ENCODE peak calls at places on chromosomes 11 and 22, in five cellular contexts. One of them, this sample, is unnamed. For H3K9me3, the result is how much of the 10 kb centered on the place peaks cover.

GRCh38 chr11:93541884-93542752 is 1.1 kb downstream of the SMCO4 start:
- DNase-seq in upper lobe of right lung: peak
- DNase-seq in heart right ventricle: peak
- DNase-seq in AG04450: no peak
- DNase-seq in tibial artery: peak
- DNase-seq in this sample: peak

GRCh38 chr22:43449205-43449830 is 37.5 kb downstream of the MPPED1 start:
- DNase-seq in upper lobe of right lung: peak
- DNase-seq in AG04450: no peak
- DNase-seq in tibial artery: no peak
- DNase-seq in heart right ventricle: no peak
- DNase-seq in this sample: no peak

GRCh38 chr11:113022267-113022666 is 61.0 kb downstream of the NCAM1 start:
- DNase-seq in heart right ventricle: no peak
- DNase-seq in AG04450: no peak
- DNase-seq in tibial artery: no peak
- DNase-seq in upper lobe of right lung: no peak
- DNase-seq in this sample: no peak

GRCh38 chr11:134340354-134340964 is 8.7 kb downstream of the GLB1L2 start:
- DNase-seq in tibial artery: no peak
- DNase-seq in heart right ventricle: no peak
- DNase-seq in upper lobe of right lung: no peak
- DNase-seq in AG04450: no peak
- DNase-seq in this sample: no peak

GRCh38 chr11:56841210-56841810 is 92.8 kb upstream of the OR9G4 start:
- DNase-seq in AG04450: peak
- DNase-seq in tibial artery: no peak
- DNase-seq in upper lobe of right lung: no peak
- DNase-seq in heart right ventricle: no peak
- DNase-seq in this sample: no peak

GRCh38 chr11:34346551-34346950 is 11.3 kb downstream of the ABTB2 start:
- DNase-seq in AG04450: no peak
- DNase-seq in heart right ventricle: no peak
- DNase-seq in tibial artery: peak
- DNase-seq in upper lobe of right lung: no peak
- DNase-seq in this sample: peak

GRCh38 chr11:109519253-109519652 is 97.3 kb downstream of the C11orf87 start:
- DNase-seq in tibial artery: no peak
- DNase-seq in upper lobe of right lung: no peak
- DNase-seq in AG04450: no peak
- DNase-seq in heart right ventricle: no peak
- DNase-seq in this sample: no peak

GRCh38 chr22:42353883-42354727 is 78.1 kb downstream of the NFAM1 start:
- DNase-seq in heart right ventricle: no peak
- DNase-seq in upper lobe of right lung: no peak
- DNase-seq in AG04450: no peak
- DNase-seq in tibial artery: no peak
- DNase-seq in this sample: no peak

GRCh38 chr11:28585007-28585406 is 476.8 kb downstream of the METTL15 start:
- DNase-seq in AG04450: no peak
- DNase-seq in upper lobe of right lung: no peak
- DNase-seq in tibial artery: no peak
- DNase-seq in heart right ventricle: no peak
- DNase-seq in this sample: no peak

GRCh38 chr22:19799322-19800190 is 39.0 kb downstream of the TBX1 start:
- DNase-seq in upper lobe of right lung: no peak
- DNase-seq in tibial artery: peak
- DNase-seq in AG04450: peak
- DNase-seq in heart right ventricle: peak
- DNase-seq in this sample: peak

GRCh38 chr22:27836181-27836580 is 34.6 kb upstream of the MN1 start:
- DNase-seq in upper lobe of right lung: no peak
- DNase-seq in tibial artery: peak
- DNase-seq in heart right ventricle: no peak
- DNase-seq in AG04450: no peak
- DNase-seq in this sample: no peak

GRCh38 chr11:118358071-118358470 is 1.3 kb upstream of the UBE4A start:
- DNase-seq in upper lobe of right lung: no peak
- DNase-seq in heart right ventricle: no peak
- DNase-seq in tibial artery: no peak
- DNase-seq in AG04450: no peak
- DNase-seq in this sample: no peak

GRCh38 chr11:96054870-96055705 is 131.2 kb upstream of the MTMR2 start:
- DNase-seq in upper lobe of right lung: no peak
- DNase-seq in tibial artery: no peak
- DNase-seq in AG04450: no peak
- DNase-seq in heart right ventricle: no peak
- DNase-seq in this sample: no peak

GRCh38 chr11:86917577-86917976 is 37.6 kb downstream of the FZD4 start:
- DNase-seq in upper lobe of right lung: no peak
- DNase-seq in tibial artery: no peak
- DNase-seq in heart right ventricle: no peak
- DNase-seq in AG04450: no peak
- DNase-seq in this sample: no peak

GRCh38 chr22:37186228-37186996 is 1.6 kb downstream of the C1QTNF6 start:
- DNase-seq in upper lobe of right lung: peak
- DNase-seq in AG04450: peak
- DNase-seq in heart right ventricle: no peak
- DNase-seq in tibial artery: no peak
- DNase-seq in this sample: peak

GRCh38 chr11:134343646-134344045 is 11.9 kb downstream of the GLB1L2 start:
- DNase-seq in tibial artery: no peak
- DNase-seq in heart right ventricle: no peak
- DNase-seq in AG04450: no peak
- DNase-seq in upper lobe of right lung: no peak
- DNase-seq in this sample: no peak

GRCh38 chr11:95138448-95138847 is 48.8 kb downstream of the ENDOD1 start:
- DNase-seq in heart right ventricle: no peak
- DNase-seq in upper lobe of right lung: no peak
- DNase-seq in AG04450: no peak
- DNase-seq in tibial artery: no peak
- DNase-seq in this sample: no peak

GRCh38 chr22:42389137-42389536 is 43.1 kb downstream of the NFAM1 start:
- DNase-seq in AG04450: no peak
- DNase-seq in heart right ventricle: no peak
- DNase-seq in upper lobe of right lung: no peak
- DNase-seq in tibial artery: no peak
- DNase-seq in this sample: no peak

GRCh38 chr11:12070446-12071267 is 39.7 kb upstream of the MICAL2 start:
- DNase-seq in upper lobe of right lung: no peak
- DNase-seq in AG04450: no peak
- DNase-seq in tibial artery: no peak
- DNase-seq in heart right ventricle: no peak
- DNase-seq in this sample: no peak

GRCh38 chr11:130631119-130631518 is 182.7 kb downstream of the ADAMTS15 start:
- DNase-seq in heart right ventricle: no peak
- DNase-seq in AG04450: no peak
- DNase-seq in tibial artery: no peak
- DNase-seq in upper lobe of right lung: no peak
- DNase-seq in this sample: no peak

GRCh38 chr11:84471501-84471900 is 1155.6 kb downstream of the DLG2 start:
- DNase-seq in AG04450: no peak
- DNase-seq in upper lobe of right lung: no peak
- DNase-seq in heart right ventricle: no peak
- DNase-seq in tibial artery: no peak
- DNase-seq in this sample: no peak

GRCh38 chr11:8038393-8038792 is 42.6 kb upstream of the TUB start:
- DNase-seq in heart right ventricle: no peak
- DNase-seq in upper lobe of right lung: no peak
- DNase-seq in AG04450: no peak
- DNase-seq in tibial artery: no peak
- DNase-seq in this sample: no peak

GRCh38 chr11:6927030-6927617 is 898 bp downstream of the ZNF215 start:
- DNase-seq in heart right ventricle: no peak
- DNase-seq in tibial artery: no peak
- DNase-seq in AG04450: no peak
- DNase-seq in upper lobe of right lung: no peak
- DNase-seq in this sample: no peak

GRCh38 chr22:29914991-29915390 is 32.0 kb downstream of the MTMR3 start:
- DNase-seq in AG04450: no peak
- DNase-seq in tibial artery: no peak
- DNase-seq in upper lobe of right lung: no peak
- DNase-seq in heart right ventricle: no peak
- DNase-seq in this sample: no peak

GRCh38 chr22:28994522-28994921 is 67.1 kb downstream of the C22orf31 start:
- DNase-seq in upper lobe of right lung: no peak
- DNase-seq in AG04450: no peak
- DNase-seq in heart right ventricle: no peak
- DNase-seq in tibial artery: no peak
- DNase-seq in this sample: no peak

GRCh38 chr11:108121274-108122155 is at the start of gene ACAT1:
- DNase-seq in tibial artery: peak
- DNase-seq in AG04450: peak
- DNase-seq in upper lobe of right lung: peak
- DNase-seq in heart right ventricle: peak
- DNase-seq in this sample: peak
- TF ChIP-seq CTCF in tibial artery: peak
- TF ChIP-seq CTCF in AG04450: peak
- TF ChIP-seq CTCF in upper lobe of right lung: peak
- TF ChIP-seq CTCF in heart right ventricle: no peak
- TF ChIP-seq CTCF in this sample: peak

DNA sequence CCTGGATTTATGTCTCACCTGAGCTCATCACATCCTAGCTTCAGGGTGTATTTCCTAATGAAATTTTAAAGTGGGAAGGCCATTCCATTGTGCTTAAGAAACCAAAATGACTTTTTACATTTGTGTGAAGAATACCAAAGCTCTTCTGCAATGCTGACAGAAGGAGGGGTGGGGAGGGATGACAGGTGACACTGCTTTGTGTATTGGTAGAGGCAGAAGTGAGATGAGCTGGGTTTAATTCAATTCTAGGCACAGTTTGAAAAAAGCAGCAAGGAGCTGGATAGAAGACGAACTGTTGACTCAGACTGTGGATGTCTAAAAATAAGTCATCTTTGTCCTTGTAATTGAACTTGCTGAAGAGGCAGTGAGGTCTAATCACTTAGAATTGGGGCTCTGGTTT is 710.3 kb upstream of the KIRREL3 start:
- DNase-seq in heart right ventricle: no peak
- DNase-seq in upper lobe of right lung: no peak
- DNase-seq in tibial artery: no peak
- DNase-seq in AG04450: no peak
- DNase-seq in this sample: no peak
- H3K9me3 ChIP-seq in heart right ventricle: under half
- H3K9me3 ChIP-seq in upper lobe of right lung: under half
- H3K9me3 ChIP-seq in tibial artery: under half
- H3K9me3 ChIP-seq in AG04450: under half
- H3K9me3 ChIP-seq in this sample: under half

GRCh38 chr22:49490692-49491091 is 337.0 kb downstream of the BRD1 start:
- DNase-seq in heart right ventricle: no peak
- DNase-seq in upper lobe of right lung: no peak
- DNase-seq in AG04450: no peak
- DNase-seq in tibial artery: no peak
- DNase-seq in this sample: no peak
- H3K4me3 ChIP-seq in heart right ventricle: no peak
- H3K4me3 ChIP-seq in upper lobe of right lung: no peak
- H3K4me3 ChIP-seq in AG04450: no peak
- H3K4me3 ChIP-seq in tibial artery: no peak
- H3K4me3 ChIP-seq in this sample: no peak

GRCh38 chr11:27040302-27041115 is at the start of gene BBOX1:
- DNase-seq in upper lobe of right lung: no peak
- DNase-seq in heart right ventricle: no peak
- DNase-seq in tibial artery: no peak
- DNase-seq in AG04450: no peak
- DNase-seq in this sample: no peak

GRCh38 chr11:27041141-27041869 is 690 bp downstream of the BBOX1 start:
- DNase-seq in heart right ventricle: no peak
- DNase-seq in tibial artery: no peak
- DNase-seq in upper lobe of right lung: no peak
- DNase-seq in AG04450: no peak
- DNase-seq in this sample: no peak

GRCh38 chr11:27039873-27040272 is 742 bp upstream of the BBOX1 start:
- DNase-seq in upper lobe of right lung: no peak
- DNase-seq in AG04450: no peak
- DNase-seq in heart right ventricle: no peak
- DNase-seq in tibial artery: no peak
- DNase-seq in this sample: no peak
- TF ChIP-seq CTCF in upper lobe of right lung: no peak
- TF ChIP-seq CTCF in AG04450: peak
- TF ChIP-seq CTCF in heart right ventricle: no peak
- TF ChIP-seq CTCF in tibial artery: no peak
- TF ChIP-seq CTCF in this sample: no peak

DNA sequence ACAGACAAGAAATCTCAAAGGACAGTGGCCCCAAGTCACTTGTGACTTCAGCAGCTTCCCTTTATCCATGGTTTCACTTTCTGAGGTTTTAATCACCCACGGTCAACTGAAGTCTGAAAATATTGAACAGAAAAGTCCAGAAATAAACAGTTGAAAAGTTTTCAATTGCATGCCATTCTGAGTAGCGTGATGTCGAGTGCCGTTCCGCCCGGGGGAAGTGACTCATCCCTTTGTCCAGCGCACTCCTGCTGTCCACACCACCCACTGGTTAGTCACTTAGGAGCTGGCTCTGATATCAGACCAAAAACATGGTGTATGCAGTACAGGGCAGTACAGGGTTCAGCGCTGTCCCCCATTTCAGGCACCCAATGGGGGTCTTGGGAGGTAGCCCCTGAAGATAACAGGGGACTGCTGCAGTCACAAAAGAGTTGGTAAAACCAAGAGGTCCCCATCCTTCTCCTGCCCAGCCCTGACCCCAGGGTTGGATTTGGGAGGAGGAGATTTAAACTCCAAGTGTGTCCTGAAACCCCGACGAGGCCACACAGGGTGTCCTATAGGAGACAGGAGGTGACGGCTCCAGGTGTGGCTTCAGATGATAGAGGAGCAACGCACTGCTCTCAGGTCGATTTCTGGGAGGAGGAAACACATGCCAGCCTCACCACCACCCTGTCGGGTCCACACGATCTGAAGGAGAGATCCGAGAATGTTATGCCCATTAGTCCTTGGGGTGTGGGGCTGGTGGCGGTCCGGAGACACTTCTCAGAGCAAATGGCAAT is 390.1 kb downstream of the CTTN start:
- DNase-seq in heart right ventricle: no peak
- DNase-seq in upper lobe of right lung: peak
- DNase-seq in AG04450: peak
- DNase-seq in tibial artery: no peak
- DNase-seq in this sample: no peak
- H3K9me3 ChIP-seq in heart right ventricle: under half
- H3K9me3 ChIP-seq in upper lobe of right lung: under half
- H3K9me3 ChIP-seq in AG04450: half or more
- H3K9me3 ChIP-seq in tibial artery: under half
- H3K9me3 ChIP-seq in this sample: under half

DNA sequence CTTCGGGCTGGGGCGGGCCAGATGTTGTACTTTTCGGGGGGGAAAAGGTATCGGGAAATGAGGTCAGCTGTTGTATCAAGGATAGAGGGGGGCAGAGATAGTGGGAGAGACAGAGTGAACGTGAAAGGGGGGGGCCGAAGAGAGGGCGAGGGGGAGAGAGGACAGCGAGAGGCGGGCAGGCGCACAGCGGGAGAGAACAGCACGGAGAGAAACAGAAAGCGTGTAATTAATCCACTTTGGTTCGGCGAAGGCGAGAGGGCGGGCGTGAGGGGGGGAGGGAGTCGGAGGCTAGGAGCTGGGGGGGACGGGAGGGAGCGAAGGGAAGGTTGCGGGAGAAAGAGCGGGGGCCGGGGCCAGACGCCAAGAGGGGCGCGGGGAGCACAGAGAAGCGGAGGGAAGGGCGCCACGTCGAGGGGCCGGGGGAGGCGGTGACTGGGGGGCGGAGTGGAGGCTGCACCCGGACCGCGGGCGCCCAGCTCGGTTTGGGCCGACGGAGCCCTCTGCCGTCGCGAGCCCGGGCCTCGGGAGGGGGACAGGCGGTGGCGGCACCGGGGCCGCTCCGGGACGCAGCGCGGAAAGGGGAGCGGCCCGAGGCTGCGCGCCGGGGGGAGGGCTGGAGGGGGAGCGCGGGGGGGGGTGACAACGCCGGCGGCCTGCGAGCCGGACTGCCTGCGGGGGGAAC is 612 bp downstream of the IGF2 start:
- DNase-seq in upper lobe of right lung: no peak
- DNase-seq in tibial artery: no peak
- DNase-seq in heart right ventricle: peak
- DNase-seq in AG04450: no peak
- DNase-seq in this sample: no peak
- H3K4me3 ChIP-seq in upper lobe of right lung: peak
- H3K4me3 ChIP-seq in tibial artery: peak
- H3K4me3 ChIP-seq in heart right ventricle: peak
- H3K4me3 ChIP-seq in AG04450: peak
- H3K4me3 ChIP-seq in this sample: peak